ENCODE peak calls at places on chromosomes 1 and 21, in six cellular contexts. One of them, this sample, is unnamed.

GRCh38 chr1:34690269-34690668 is 64.6 kb upstream of the GJB5 start:
- DNase-seq in GM04504: no peak
- DNase-seq in AG08396: no peak
- DNase-seq in neural progenitor cell: no peak
- DNase-seq in left ventricle myocardium inferior: no peak
- DNase-seq in HuH-7.5: no peak
- DNase-seq in this sample: no peak

GRCh38 chr21:32958288-32958992 is 67.3 kb upstream of the OLIG2 start:
- DNase-seq in neural progenitor cell: no peak
- DNase-seq in AG08396: no peak
- DNase-seq in HuH-7.5: no peak
- DNase-seq in GM04504: no peak
- DNase-seq in left ventricle myocardium inferior: no peak
- DNase-seq in this sample: no peak

GRCh38 chr1:16073490-16074104 is at the start of gene FAM131C:
- DNase-seq in HuH-7.5: peak; percentile 75
- DNase-seq in left ventricle myocardium inferior: no peak
- DNase-seq in neural progenitor cell: peak; percentile 82
- DNase-seq in GM04504: no peak
- DNase-seq in AG08396: peak; percentile 88
- DNase-seq in this sample: peak; percentile 37

GRCh38 chr1:25779894-25780293 is 20.1 kb upstream of the SELENON start:
- DNase-seq in GM04504: no peak
- DNase-seq in neural progenitor cell: no peak
- DNase-seq in HuH-7.5: no peak
- DNase-seq in AG08396: no peak
- DNase-seq in left ventricle myocardium inferior: no peak
- DNase-seq in this sample: no peak

GRCh38 chr1:55480396-55480795 is 265.2 kb upstream of the USP24 start:
- DNase-seq in left ventricle myocardium inferior: no peak
- DNase-seq in HuH-7.5: no peak
- DNase-seq in neural progenitor cell: no peak
- DNase-seq in GM04504: no peak
- DNase-seq in AG08396: no peak
- DNase-seq in this sample: no peak

GRCh38 chr1:201783067-201783466 is 45.9 kb upstream of the IPO9 start:
- DNase-seq in GM04504: no peak
- DNase-seq in neural progenitor cell: no peak
- DNase-seq in left ventricle myocardium inferior: no peak
- DNase-seq in AG08396: no peak
- DNase-seq in HuH-7.5: no peak
- DNase-seq in this sample: no peak

GRCh38 chr1:161189036-161189435 is 9.8 kb downstream of the ADAMTS4 start:
- DNase-seq in AG08396: no peak
- DNase-seq in GM04504: no peak
- DNase-seq in left ventricle myocardium inferior: no peak
- DNase-seq in HuH-7.5: no peak
- DNase-seq in neural progenitor cell: no peak
- DNase-seq in this sample: no peak

GRCh38 chr1:90486134-90486824 is 230.8 kb downstream of the BARHL2 start:
- DNase-seq in left ventricle myocardium inferior: no peak
- DNase-seq in AG08396: no peak
- DNase-seq in HuH-7.5: no peak
- DNase-seq in GM04504: no peak
- DNase-seq in neural progenitor cell: no peak
- DNase-seq in this sample: no peak

GRCh38 chr1:186878356-186878755 is 49.6 kb downstream of the PLA2G4A start:
- DNase-seq in GM04504: no peak
- DNase-seq in HuH-7.5: no peak
- DNase-seq in left ventricle myocardium inferior: no peak
- DNase-seq in neural progenitor cell: no peak
- DNase-seq in AG08396: no peak
- DNase-seq in this sample: no peak

GRCh38 chr1:96559707-96560588 is 161.6 kb upstream of the PTBP2 start:
- DNase-seq in HuH-7.5: no peak
- DNase-seq in GM04504: peak; percentile 89
- DNase-seq in neural progenitor cell: no peak
- DNase-seq in AG08396: peak; percentile 54
- DNase-seq in left ventricle myocardium inferior: peak; percentile 25
- DNase-seq in this sample: peak; percentile 81

GRCh38 chr1:97834903-97835302 is 85.9 kb downstream of the DPYD start:
- DNase-seq in neural progenitor cell: no peak
- DNase-seq in GM04504: no peak
- DNase-seq in left ventricle myocardium inferior: no peak
- DNase-seq in HuH-7.5: no peak
- DNase-seq in AG08396: no peak
- DNase-seq in this sample: no peak

GRCh38 chr1:150021191-150021688 is 10.7 kb upstream of the OTUD7B start:
- DNase-seq in neural progenitor cell: no peak
- DNase-seq in left ventricle myocardium inferior: no peak
- DNase-seq in AG08396: no peak
- DNase-seq in HuH-7.5: peak; percentile 44
- DNase-seq in GM04504: no peak
- DNase-seq in this sample: no peak

GRCh38 chr1:154520333-154520732 is 18.1 kb upstream of the SHE start:
- DNase-seq in HuH-7.5: no peak
- DNase-seq in GM04504: no peak
- DNase-seq in AG08396: no peak
- DNase-seq in left ventricle myocardium inferior: peak; percentile 28
- DNase-seq in neural progenitor cell: no peak
- DNase-seq in this sample: no peak

GRCh38 chr21:42381347-42381984 is 14.4 kb downstream of the TMPRSS3 start:
- DNase-seq in HuH-7.5: peak; percentile 51
- DNase-seq in GM04504: no peak
- DNase-seq in AG08396: no peak
- DNase-seq in left ventricle myocardium inferior: no peak
- DNase-seq in neural progenitor cell: peak; percentile 67
- DNase-seq in this sample: no peak